ENCODE peak calls at places on chromosome 2, in eight cellular contexts. One of them, this sample, is unnamed.

GRCh38 chr2:12867888-12868287 is 151.2 kb downstream of the TRIB2 start:
- DNase-seq in K562: no peak
- DNase-seq in endothelial cell of umbilical vein: no peak
- DNase-seq in H1: no peak
- DNase-seq in GM12878: no peak
- DNase-seq in HepG2: no peak
- DNase-seq in GM23338: no peak
- DNase-seq in HCT116: no peak
- DNase-seq in this sample: no peak

GRCh38 chr2:47905454-47906260 is 641 bp downstream of the FBXO11 start:
- DNase-seq in K562: no peak
- DNase-seq in HepG2: no peak
- DNase-seq in HCT116: no peak
- DNase-seq in GM23338: no peak
- DNase-seq in H1: peak
- DNase-seq in GM12878: no peak
- DNase-seq in endothelial cell of umbilical vein: peak
- DNase-seq in this sample: no peak

GRCh38 chr2:170514140-170514539 is 201.0 kb upstream of the SP5 start:
- DNase-seq in H1: peak
- DNase-seq in HCT116: no peak
- DNase-seq in GM12878: no peak
- DNase-seq in K562: no peak
- DNase-seq in endothelial cell of umbilical vein: no peak
- DNase-seq in HepG2: no peak
- DNase-seq in GM23338: no peak
- DNase-seq in this sample: no peak

GRCh38 chr2:43524180-43524965 is 71.5 kb downstream of the THADA start:
- DNase-seq in GM23338: peak
- DNase-seq in HepG2: no peak
- DNase-seq in K562: no peak
- DNase-seq in H1: no peak
- DNase-seq in HCT116: no peak
- DNase-seq in endothelial cell of umbilical vein: peak
- DNase-seq in GM12878: no peak
- DNase-seq in this sample: no peak

GRCh38 chr2:229857634-229858033 is 64.2 kb downstream of the TRIP12 start:
- DNase-seq in HCT116: no peak
- DNase-seq in K562: no peak
- DNase-seq in GM12878: no peak
- DNase-seq in HepG2: no peak
- DNase-seq in GM23338: no peak
- DNase-seq in H1: no peak
- DNase-seq in endothelial cell of umbilical vein: no peak
- DNase-seq in this sample: no peak

GRCh38 chr2:181008418-181008817 is 28.0 kb downstream of the UBE2E3 start:
- DNase-seq in K562: no peak
- DNase-seq in H1: no peak
- DNase-seq in GM12878: no peak
- DNase-seq in GM23338: peak
- DNase-seq in HepG2: no peak
- DNase-seq in HCT116: no peak
- DNase-seq in endothelial cell of umbilical vein: no peak
- DNase-seq in this sample: no peak

GRCh38 chr2:174780871-174781270 is 16.6 kb upstream of the CHRNA1 start:
- DNase-seq in endothelial cell of umbilical vein: no peak
- DNase-seq in HCT116: no peak
- DNase-seq in H1: no peak
- DNase-seq in GM23338: no peak
- DNase-seq in K562: no peak
- DNase-seq in HepG2: no peak
- DNase-seq in GM12878: no peak
- DNase-seq in this sample: no peak

GRCh38 chr2:103176289-103176915 is 414.6 kb downstream of the TMEM182 start:
- DNase-seq in H1: no peak
- DNase-seq in GM12878: no peak
- DNase-seq in endothelial cell of umbilical vein: no peak
- DNase-seq in GM23338: no peak
- DNase-seq in HepG2: no peak
- DNase-seq in K562: no peak
- DNase-seq in HCT116: no peak
- DNase-seq in this sample: no peak

GRCh38 chr2:84919885-84920580 is 14.6 kb downstream of the TMSB10 start:
- DNase-seq in K562: peak
- DNase-seq in GM12878: no peak
- DNase-seq in endothelial cell of umbilical vein: peak
- DNase-seq in H1: no peak
- DNase-seq in HepG2: peak
- DNase-seq in HCT116: peak
- DNase-seq in GM23338: no peak
- DNase-seq in this sample: no peak

GRCh38 chr2:142562900-142563299 is 314.6 kb upstream of the KYNU start:
- DNase-seq in GM12878: no peak
- DNase-seq in HepG2: no peak
- DNase-seq in H1: no peak
- DNase-seq in endothelial cell of umbilical vein: no peak
- DNase-seq in K562: no peak
- DNase-seq in GM23338: no peak
- DNase-seq in HCT116: no peak
- DNase-seq in this sample: no peak

DNA sequence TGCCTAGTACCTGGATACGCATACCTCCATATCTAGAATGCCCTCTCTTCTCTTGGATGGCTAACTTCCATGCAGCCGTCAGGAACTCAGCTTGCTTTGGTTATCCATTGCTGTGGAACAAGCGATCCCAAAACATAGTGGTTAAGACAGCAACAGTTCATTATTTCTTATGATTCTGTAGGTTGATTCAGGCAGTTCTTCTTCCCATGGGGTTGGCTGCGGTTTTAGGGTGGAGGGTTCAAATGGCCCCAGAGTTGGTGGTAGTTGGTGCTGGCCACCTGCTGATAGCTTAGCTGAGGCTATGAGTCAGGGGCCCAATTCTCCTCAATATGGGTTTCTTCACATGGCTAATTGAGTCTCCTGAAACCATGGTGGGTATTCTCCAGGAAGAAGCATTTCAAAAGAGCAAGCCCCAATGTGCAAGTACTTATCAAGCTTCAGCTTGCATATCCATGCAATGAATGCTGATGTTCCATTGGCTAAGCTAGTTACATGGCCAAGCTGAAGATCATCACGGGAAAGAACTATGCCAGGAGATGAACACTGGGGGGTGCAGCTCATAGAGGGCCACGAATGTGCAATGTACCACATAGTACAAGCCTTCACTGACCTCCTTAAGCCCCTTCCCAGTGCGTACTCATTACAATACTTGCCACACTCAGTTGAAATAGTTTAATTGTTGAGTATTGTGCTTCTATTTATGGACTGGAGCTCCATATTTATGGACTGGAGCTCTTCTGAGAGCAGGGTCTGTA is 10.0 kb upstream of the RHOB start:
- DNase-seq in HCT116: no peak
- DNase-seq in GM12878: no peak
- DNase-seq in endothelial cell of umbilical vein: no peak
- DNase-seq in GM23338: no peak
- DNase-seq in K562: no peak
- DNase-seq in H1: no peak
- DNase-seq in HepG2: peak
- DNase-seq in this sample: no peak
- TF ChIP-seq EZH2 in HCT116: no peak
- TF ChIP-seq EZH2 in GM12878: no peak
- TF ChIP-seq EZH2 in endothelial cell of umbilical vein: no peak
- TF ChIP-seq EZH2 in GM23338: no peak
- TF ChIP-seq EZH2 in K562: no peak
- TF ChIP-seq EZH2 in H1: no peak
- TF ChIP-seq EZH2 in HepG2: no peak
- TF ChIP-seq EZH2 in this sample: no peak

GRCh38 chr2:128578406-128579385 is 260.0 kb upstream of the HS6ST1 start:
- DNase-seq in GM23338: no peak
- DNase-seq in GM12878: no peak
- DNase-seq in H1: no peak
- DNase-seq in HepG2: no peak
- DNase-seq in endothelial cell of umbilical vein: no peak
- DNase-seq in K562: no peak
- DNase-seq in HCT116: no peak
- DNase-seq in this sample: no peak

GRCh38 chr2:128568106-128568505 is 249.4 kb upstream of the HS6ST1 start:
- DNase-seq in HepG2: no peak
- DNase-seq in HCT116: no peak
- DNase-seq in GM23338: peak
- DNase-seq in GM12878: no peak
- DNase-seq in endothelial cell of umbilical vein: no peak
- DNase-seq in K562: no peak
- DNase-seq in H1: peak
- DNase-seq in this sample: no peak

GRCh38 chr2:128573531-128573930 is 254.9 kb upstream of the HS6ST1 start:
- DNase-seq in endothelial cell of umbilical vein: no peak
- DNase-seq in GM23338: no peak
- DNase-seq in K562: no peak
- DNase-seq in H1: peak
- DNase-seq in HCT116: no peak
- DNase-seq in GM12878: no peak
- DNase-seq in HepG2: no peak
- DNase-seq in this sample: no peak

GRCh38 chr2:128577141-128577930 is 258.7 kb upstream of the HS6ST1 start:
- DNase-seq in H1: no peak
- DNase-seq in HCT116: no peak
- DNase-seq in endothelial cell of umbilical vein: no peak
- DNase-seq in GM23338: no peak
- DNase-seq in HepG2: no peak
- DNase-seq in K562: no peak
- DNase-seq in GM12878: no peak
- DNase-seq in this sample: no peak

DNA sequence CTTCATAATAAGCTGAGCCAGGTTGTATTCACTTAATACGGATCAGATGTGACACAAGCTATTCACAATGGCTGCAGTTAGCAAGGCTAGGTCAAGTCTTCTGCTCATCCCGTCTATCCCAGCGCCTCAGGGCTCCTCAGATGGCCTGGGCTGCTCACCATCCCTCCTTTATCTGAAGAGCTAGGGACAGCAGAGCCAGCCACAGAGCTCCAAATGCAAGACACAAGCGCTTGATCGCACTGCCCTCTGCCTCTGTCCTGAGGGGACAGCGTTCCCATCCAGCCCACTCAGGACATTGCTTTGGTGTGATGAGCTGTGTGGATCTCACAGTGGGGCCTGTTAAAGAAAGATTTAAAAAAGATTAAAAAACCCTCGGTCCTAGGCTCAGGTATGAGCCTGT is 254.4 kb upstream of the HS6ST1 start:
- DNase-seq in GM12878: no peak
- DNase-seq in GM23338: no peak
- DNase-seq in endothelial cell of umbilical vein: no peak
- DNase-seq in HCT116: no peak
- DNase-seq in HepG2: no peak
- DNase-seq in K562: no peak
- DNase-seq in H1: peak
- DNase-seq in this sample: no peak
- TF ChIP-seq POLR2AphosphoS5 in GM12878: no peak
- TF ChIP-seq POLR2AphosphoS5 in GM23338: no peak
- TF ChIP-seq POLR2AphosphoS5 in endothelial cell of umbilical vein: no peak
- TF ChIP-seq POLR2AphosphoS5 in HCT116: no peak
- TF ChIP-seq POLR2AphosphoS5 in HepG2: no peak
- TF ChIP-seq POLR2AphosphoS5 in K562: no peak
- TF ChIP-seq POLR2AphosphoS5 in H1: no peak
- TF ChIP-seq POLR2AphosphoS5 in this sample: no peak

GRCh38 chr2:46716806-46717732 is 198.5 kb downstream of the MCFD2 start:
- DNase-seq in K562: no peak
- DNase-seq in GM12878: no peak
- DNase-seq in GM23338: no peak
- DNase-seq in H1: no peak
- DNase-seq in HepG2: no peak
- DNase-seq in HCT116: no peak
- DNase-seq in endothelial cell of umbilical vein: no peak
- DNase-seq in this sample: peak
- H3K27ac ChIP-seq in K562: no peak
- H3K27ac ChIP-seq in GM12878: no peak
- H3K27ac ChIP-seq in GM23338: peak
- H3K27ac ChIP-seq in H1: no peak
- H3K27ac ChIP-seq in HepG2: no peak
- H3K27ac ChIP-seq in HCT116: no peak
- H3K27ac ChIP-seq in endothelial cell of umbilical vein: no peak
- H3K27ac ChIP-seq in this sample: peak

GRCh38 chr2:27079233-27080139 is 1.1 kb downstream of the EMILIN1 start:
- DNase-seq in K562: no peak
- DNase-seq in HepG2: no peak
- DNase-seq in H1: no peak
- DNase-seq in HCT116: no peak
- DNase-seq in GM23338: no peak
- DNase-seq in endothelial cell of umbilical vein: no peak
- DNase-seq in GM12878: no peak
- DNase-seq in this sample: no peak

GRCh38 chr2:27080140-27080469 is 1.7 kb downstream of the EMILIN1 start:
- DNase-seq in GM12878: no peak
- DNase-seq in H1: no peak
- DNase-seq in HepG2: no peak
- DNase-seq in GM23338: no peak
- DNase-seq in K562: no peak
- DNase-seq in HCT116: no peak
- DNase-seq in endothelial cell of umbilical vein: no peak
- DNase-seq in this sample: no peak

GRCh38 chr2:27077231-27077630 is 1.2 kb upstream of the EMILIN1 start:
- DNase-seq in endothelial cell of umbilical vein: no peak
- DNase-seq in GM12878: no peak
- DNase-seq in K562: no peak
- DNase-seq in HCT116: no peak
- DNase-seq in H1: no peak
- DNase-seq in HepG2: no peak
- DNase-seq in GM23338: no peak
- DNase-seq in this sample: no peak

GRCh38 chr2:27080603-27080938 is 2.2 kb downstream of the EMILIN1 start:
- DNase-seq in K562: no peak
- DNase-seq in GM23338: no peak
- DNase-seq in HepG2: no peak
- DNase-seq in H1: no peak
- DNase-seq in HCT116: no peak
- DNase-seq in endothelial cell of umbilical vein: no peak
- DNase-seq in GM12878: no peak
- DNase-seq in this sample: no peak

GRCh38 chr2:27078267-27079194 is at the start of gene EMILIN1:
- DNase-seq in GM12878: no peak
- DNase-seq in endothelial cell of umbilical vein: peak
- DNase-seq in H1: peak
- DNase-seq in HepG2: no peak
- DNase-seq in K562: no peak
- DNase-seq in GM23338: peak
- DNase-seq in HCT116: no peak
- DNase-seq in this sample: no peak
- TF ChIP-seq EZH2 in GM12878: no peak
- TF ChIP-seq EZH2 in endothelial cell of umbilical vein: no peak
- TF ChIP-seq EZH2 in H1: no peak
- TF ChIP-seq EZH2 in HepG2: no peak
- TF ChIP-seq EZH2 in K562: no peak
- TF ChIP-seq EZH2 in GM23338: no peak
- TF ChIP-seq EZH2 in HCT116: no peak
- TF ChIP-seq EZH2 in this sample: no peak